ENCODE peak calls at places on chromosomes 4 and X, in ten cellular contexts. R, A, X, M, S, H, Q, F, I and D are unnamed samples.

GRCh38 chr4:87268401-87268800 is 48.0 kb upstream of the KLHL8 start:
- DNase-seq in I (no peak), M (no peak), Q (no peak), S (no peak), X (no peak), H (no peak), F (no peak), R (no peak), A (no peak), D (no peak)

GRCh38 chrX:45623266-45623665 is 422.6 kb upstream of the DIPK2B start:
- DNase-seq in X (no peak), I (no peak), R (no peak), A (no peak), Q (no peak), M (no peak), H (no peak), S (peak), F (no peak), D (no peak)

GRCh38 chr4:26557164-26557563 is 26.7 kb upstream of the TBC1D19 start:
- DNase-seq in Q (no peak), S (no peak), X (no peak), F (no peak), I (no peak), M (no peak), R (no peak), A (no peak), H (no peak), D (no peak)

GRCh38 chr4:75844151-75844662 is 58.0 kb downstream of the PPEF2 start:
- DNase-seq in R (no peak), A (no peak), H (no peak), Q (no peak), X (no peak), I (no peak), M (no peak), F (no peak), S (peak), D (no peak)

GRCh38 chrX:154429708-154430107 is 1.2 kb downstream of the ATP6AP1 start:
- DNase-seq in Q (no peak), X (no peak), F (no peak), M (no peak), R (no peak), H (no peak), A (no peak), I (no peak), S (no peak), D (no peak)

GRCh38 chrX:23959781-23960180 is 52.0 kb downstream of the CXorf58 start:
- DNase-seq in A (no peak), H (no peak), F (no peak), X (no peak), R (no peak), Q (no peak), M (no peak), S (no peak), I (no peak), D (no peak)

GRCh38 chrX:35728481-35728880 is 69.7 kb upstream of the MAGEB16 start:
- DNase-seq in F (no peak), S (peak), Q (no peak), A (no peak), R (no peak), I (no peak), H (no peak), X (no peak), M (no peak), D (no peak)

GRCh38 chr4:97072666-97073065 is 1070.6 kb downstream of the STPG2 start:
- DNase-seq in R (no peak), H (no peak), S (no peak), I (no peak), F (no peak), X (no peak), M (no peak), Q (no peak), A (no peak), D (no peak)

GRCh38 chrX:135295238-135295943 is 13.9 kb upstream of the ETDC start:
- DNase-seq in I (no peak), F (peak), R (no peak), H (no peak), S (no peak), Q (no peak), A (no peak), X (peak), M (no peak), D (peak)

GRCh38 chr4:112168719-112169500 is 23.7 kb downstream of the FAM241A start:
- DNase-seq in R (no peak), Q (no peak), A (no peak), S (no peak), I (peak), F (no peak), H (no peak), X (no peak), M (no peak), D (no peak)

GRCh38 chr4:108031427-108032083 is 41.9 kb downstream of the HADH start:
- DNase-seq in S (no peak), H (no peak), X (no peak), F (no peak), Q (no peak), R (no peak), I (no peak), M (no peak), A (no peak), D (no peak)

GRCh38 chr4:145409393-145409792 is 72.3 kb upstream of the SMAD1 start:
- DNase-seq in A (no peak), R (no peak), S (no peak), F (no peak), H (no peak), M (no peak), I (no peak), Q (no peak), X (no peak), D (no peak)

GRCh38 chr4:106628616-106629606 is 260.3 kb upstream of the GIMD1 start:
- DNase-seq in R (no peak), Q (no peak), M (no peak), A (no peak), I (no peak), S (no peak), H (no peak), F (no peak), X (no peak), D (no peak)

GRCh38 chr4:36255575-36255974 is 11.3 kb upstream of the ARAP2 start:
- DNase-seq in Q (no peak), S (no peak), H (no peak), R (no peak), A (no peak), I (no peak), X (no peak), M (no peak), F (no peak), D (peak)

GRCh38 chrX:68163446-68163845 is 269.8 kb downstream of the OPHN1 start:
- DNase-seq in S (no peak), H (no peak), I (no peak), F (no peak), X (no peak), Q (no peak), A (no peak), M (no peak), R (no peak), D (no peak)

GRCh38 chr4:84481077-84481878 is 17.8 kb downstream of the NKX6-1 start:
- DNase-seq in F (no peak), A (no peak), Q (no peak), H (no peak), I (no peak), M (no peak), S (no peak), R (no peak), X (no peak), D (no peak)

GRCh38 chr4:27807207-27807606 is 946.6 kb downstream of the STIM2 start:
- DNase-seq in A (no peak), M (no peak), R (no peak), I (no peak), H (no peak), S (no peak), Q (no peak), X (no peak), F (no peak), D (no peak)

GRCh38 chr4:83036991-83037390 is 2.0 kb downstream of the COPS4 start:
- DNase-seq in H (no peak), I (no peak), R (no peak), Q (no peak), A (no peak), S (no peak), F (no peak), M (no peak), X (peak), D (no peak)

GRCh38 chrX:147916375-147916968 is 4.8 kb downstream of the FMR1 start:
- DNase-seq in S (no peak), X (no peak), Q (no peak), R (no peak), F (no peak), H (no peak), I (no peak), M (no peak), A (no peak), D (no peak)

GRCh38 chr4:141196227-141196928 is 24.3 kb upstream of the ZNF330 start:
- DNase-seq in H (no peak), F (no peak), A (no peak), I (no peak), Q (no peak), R (no peak), M (no peak), X (no peak), S (no peak), D (no peak)

GRCh38 chr4:113499166-113499565 is 262.4 kb downstream of the CAMK2D start:
- DNase-seq in I (no peak), A (no peak), F (no peak), Q (no peak), M (no peak), X (no peak), R (no peak), H (no peak), S (no peak), D (no peak)

GRCh38 chrX:65093658-65094057 is 117.4 kb upstream of the ZC4H2 start:
- DNase-seq in I (no peak), A (no peak), Q (no peak), H (no peak), S (no peak), M (no peak), X (no peak), F (no peak), R (no peak), D (no peak)

GRCh38 chrX:150450519-150451177 is 87.5 kb downstream of the MAMLD1 start:
- DNase-seq in H (no peak), S (no peak), F (no peak), X (no peak), A (no peak), I (no peak), Q (no peak), R (no peak), M (no peak), D (no peak)

GRCh38 chrX:96183843-96184242 is 500.8 kb upstream of the DIAPH2 start:
- DNase-seq in Q (no peak), H (no peak), R (no peak), I (no peak), M (no peak), X (no peak), A (no peak), S (peak), F (no peak), D (no peak)

GRCh38 chrX:137930562-137930961 is 364.6 kb downstream of the ZIC3 start:
- DNase-seq in F (no peak), X (no peak), M (no peak), I (no peak), A (no peak), H (no peak), R (no peak), S (no peak), Q (no peak), D (no peak)

GRCh38 chrX:133655262-133655913 is 240.1 kb upstream of the GPC4 start:
- DNase-seq in A (no peak), S (no peak), F (no peak), M (no peak), I (no peak), X (no peak), Q (no peak), R (no peak), H (no peak), D (no peak)

GRCh38 chr4:141220271-141220654 is 432 bp upstream of the ZNF330 start:
- DNase-seq in M (no peak), R (no peak), X (no peak), A (no peak), S (no peak), I (no peak), Q (no peak), H (no peak), F (no peak), D (no peak)

GRCh38 chrX:19625612-19626011 is 110.3 kb upstream of the MAP3K15 start:
- DNase-seq in A (no peak), M (no peak), X (no peak), F (no peak), I (no peak), H (no peak), R (no peak), S (peak), Q (no peak), D (peak)

GRCh38 chr4:91325495-91325894 is 978.3 kb upstream of the GRID2 start:
- DNase-seq in H (no peak), R (no peak), A (no peak), I (peak), M (peak), F (peak), Q (no peak), X (peak), S (no peak), D (no peak)

GRCh38 chrX:120310861-120311631 is at the start of gene TMEM255A:
- DNase-seq in X (no peak), Q (peak), H (no peak), S (peak), I (no peak), A (no peak), M (no peak), R (peak), F (no peak), D (no peak)

GRCh38 chr4:107027379-107027778 is 8.7 kb downstream of the DKK2 start:
- DNase-seq in Q (no peak), S (no peak), H (no peak), A (no peak), M (no peak), R (no peak), F (no peak), I (no peak), X (no peak), D (no peak)

GRCh38 chr4:70902577-70903281 is 560 bp downstream of the MOB1B start:
- DNase-seq in R (peak), A (no peak), Q (no peak), S (peak), M (no peak), H (no peak), I (no peak), X (no peak), F (no peak), D (peak)

GRCh38 chrX:46686003-46686645 is 72.8 kb downstream of the SLC9A7 start:
- DNase-seq in X (peak), S (peak), A (no peak), I (peak), R (no peak), F (peak), H (peak), M (no peak), Q (no peak), D (no peak)

GRCh38 chr4:20652226-20652836 is 47.9 kb upstream of the PACRGL start:
- DNase-seq in I (no peak), Q (no peak), A (no peak), X (no peak), M (no peak), S (no peak), H (no peak), F (no peak), R (no peak), D (no peak)

GRCh38 chrX:24080670-24081069 is 25.9 kb downstream of the EIF2S3 start:
- DNase-seq in M (no peak), X (no peak), H (no peak), R (no peak), S (no peak), A (no peak), Q (no peak), F (no peak), I (no peak), D (no peak)

GRCh38 chr4:139873111-139873866 is 207.7 kb downstream of the MGST2 start:
- DNase-seq in S (no peak), A (no peak), H (no peak), F (no peak), M (no peak), X (no peak), I (no peak), Q (no peak), R (no peak), D (no peak)

GRCh38 chr4:54971474-54971950 is 153.9 kb downstream of the KDR start:
- DNase-seq in F (no peak), R (no peak), X (peak), M (no peak), S (peak), A (no peak), Q (no peak), I (peak), H (peak), D (no peak)

GRCh38 chr4:69057620-69058409 is 38.5 kb upstream of the UGT2B7 start:
- DNase-seq in S (no peak), H (no peak), Q (no peak), R (no peak), X (peak), F (no peak), I (no peak), M (peak), A (no peak), D (no peak)

DNA sequence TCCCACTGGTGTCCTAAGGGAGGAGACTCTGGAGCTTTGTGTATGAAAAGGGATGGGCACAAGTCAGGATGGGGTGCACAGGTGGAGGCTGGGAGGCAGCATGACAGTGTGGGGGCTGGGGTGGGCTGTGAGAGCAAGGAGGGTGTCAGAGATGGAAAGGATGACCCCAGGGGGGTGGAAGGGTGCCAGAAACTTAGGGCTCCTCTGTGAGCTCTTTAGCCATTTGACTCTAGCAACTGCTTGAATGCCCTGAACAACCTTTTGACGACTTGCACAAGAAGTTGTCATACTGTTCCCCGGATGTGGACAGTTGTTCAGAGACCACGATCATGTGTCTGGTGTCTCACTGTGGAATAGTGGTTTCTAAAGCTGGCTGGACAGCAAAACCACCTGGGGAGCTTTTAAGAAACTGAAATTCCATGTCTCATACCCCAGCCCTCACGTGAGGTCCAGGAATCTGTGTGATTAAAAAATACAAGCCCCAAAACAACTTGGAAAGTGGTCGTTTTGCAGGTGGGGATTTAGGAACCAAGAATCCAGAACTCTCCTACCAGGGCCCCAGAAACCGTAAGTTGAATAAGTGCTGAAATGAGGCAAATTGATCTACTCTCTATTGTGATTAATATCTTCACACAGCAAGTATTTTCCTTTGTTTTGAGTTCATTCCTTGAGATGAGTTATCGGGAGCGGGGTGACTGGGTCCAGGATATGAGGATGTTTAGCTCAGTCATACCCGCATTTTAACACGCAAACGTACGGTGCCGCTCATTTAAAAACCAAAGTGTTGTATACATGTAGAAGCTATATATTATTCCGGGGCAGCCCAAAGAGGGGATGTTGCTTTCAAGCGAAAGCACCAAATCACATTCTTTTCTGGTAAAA is 3.4 kb downstream of the RHOH start:
- DNase-seq in F (no peak), Q (no peak), R (no peak), I (no peak), S (no peak), A (no peak), X (no peak), M (peak), H (no peak), D (peak)
- TF ChIP-seq POLR2A in F (no peak), Q (no peak), R (no peak), I (no peak), S (no peak), A (no peak), X (peak), M (no peak), H (no peak), D (no peak)

DNA sequence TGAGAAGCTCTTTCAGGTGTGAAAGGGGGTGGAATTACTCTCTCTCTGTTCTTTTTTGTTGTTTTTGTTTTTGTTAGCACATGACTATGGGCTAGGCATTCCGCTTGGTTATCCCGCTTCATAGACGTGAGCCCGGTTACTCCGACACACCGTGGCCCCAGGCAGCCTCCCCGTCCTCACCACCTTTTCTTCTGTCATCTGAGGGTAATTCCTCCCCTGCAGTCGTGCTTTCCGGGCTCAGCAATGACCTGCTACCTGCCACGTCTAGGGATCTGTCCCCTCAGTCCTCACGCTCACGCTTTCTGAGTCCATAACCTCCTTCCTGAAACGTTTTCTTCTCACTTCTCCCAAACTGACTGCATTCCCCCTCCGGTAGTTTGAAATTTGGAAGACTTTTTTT is 691 bp upstream of the REST start:
- DNase-seq in R (peak), M (no peak), H (no peak), Q (no peak), A (no peak), X (peak), S (no peak), F (no peak), I (no peak), D (no peak)
- H3K4me3 ChIP-seq in R (peak), M (peak), H (peak), Q (peak), A (peak), X (no peak), S (peak), F (peak), I (peak), D (peak)

GRCh38 chrX:39677585-39677984 is 420.2 kb downstream of the BCOR start:
- DNase-seq in M (no peak), A (no peak), H (no peak), I (no peak), F (no peak), X (no peak), S (no peak), R (no peak), Q (no peak), D (no peak)
- TF ChIP-seq POLR2A in M (no peak), A (no peak), H (no peak), I (no peak), F (no peak), X (no peak), S (no peak), R (no peak), Q (no peak), D (no peak)

GRCh38 chr4:40584517-40585141 is 45.0 kb downstream of the RBM47 start:
- DNase-seq in F (no peak), Q (no peak), A (no peak), X (no peak), S (no peak), R (no peak), H (no peak), I (no peak), M (no peak), D (no peak)
- H3K4me3 ChIP-seq in F (no peak), Q (no peak), A (no peak), X (no peak), S (no peak), R (no peak), H (no peak), I (no peak), M (no peak), D (no peak)

DNA sequence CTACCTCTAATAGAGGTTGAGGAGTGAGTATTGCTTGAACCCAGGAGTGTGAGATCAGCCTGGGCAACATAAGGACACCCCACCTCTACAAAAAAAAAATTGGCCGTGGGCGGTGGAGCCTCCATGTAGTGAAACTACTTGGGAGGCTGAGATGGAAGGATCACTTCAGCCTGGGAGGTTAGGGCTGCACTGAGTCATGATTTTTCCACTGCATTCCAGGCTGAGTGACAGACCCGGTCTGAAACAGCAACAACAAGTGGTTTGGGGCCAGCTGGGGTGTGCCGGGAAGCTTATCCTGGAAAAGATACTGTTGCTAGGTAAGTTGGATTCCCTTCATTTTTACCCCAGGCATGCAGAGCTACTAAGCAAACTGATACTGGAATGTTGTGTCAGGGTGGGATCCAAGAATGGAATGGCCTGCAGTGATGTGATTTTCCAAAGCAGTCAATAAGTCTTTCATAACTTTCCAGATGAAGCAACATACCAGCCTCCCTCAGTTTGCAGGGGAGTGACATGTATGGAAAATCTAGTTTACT is 57.0 kb downstream of the XAGE2 start:
- DNase-seq in Q (no peak), A (no peak), F (no peak), H (no peak), X (no peak), S (no peak), M (no peak), I (no peak), R (no peak), D (no peak)
- TF ChIP-seq POLR2A in Q (no peak), A (no peak), F (no peak), H (no peak), X (no peak), S (no peak), M (no peak), I (no peak), R (no peak), D (no peak)

GRCh38 chr4:57037982-57038604 is 59.4 kb downstream of the POLR2B start:
- DNase-seq in X (peak), H (peak), Q (no peak), S (peak), I (peak), A (no peak), M (peak), F (peak), R (peak), D (peak)
- H3K4me3 ChIP-seq in X (no peak), H (no peak), Q (no peak), S (no peak), I (peak), A (no peak), M (peak), F (no peak), R (no peak), D (no peak)